ENCODE peak calls at places on chromosomes 16 and 17, in four cellular contexts. One of them, this sample, is unnamed.

GRCh38 chr17:48103379-48103715 is 2.1 kb upstream of the CBX1 start:
- DNase-seq in GM12878: no peak
- DNase-seq in K562: no peak
- DNase-seq in HepG2: no peak
- DNase-seq in this sample: no peak

GRCh38 chr17:36183001-36183810 is 6.8 kb upstream of the TBC1D3B start:
- DNase-seq in HepG2: peak; percentile 37
- DNase-seq in K562: peak; percentile 31
- DNase-seq in GM12878: no peak
- DNase-seq in this sample: peak; percentile 89

GRCh38 chr16:55539049-55539448 is 27.4 kb upstream of the CAPNS2 start:
- DNase-seq in HepG2: no peak
- DNase-seq in GM12878: no peak
- DNase-seq in K562: no peak
- DNase-seq in this sample: no peak

GRCh38 chr16:84198401-84198800 is 7.4 kb downstream of the ADAD2 start:
- DNase-seq in K562: no peak
- DNase-seq in GM12878: no peak
- DNase-seq in HepG2: no peak
- DNase-seq in this sample: no peak

GRCh38 chr16:35195173-35195863 is 1735.9 kb downstream of the TP53TG3F start:
- DNase-seq in GM12878: no peak
- DNase-seq in HepG2: no peak
- DNase-seq in K562: no peak
- DNase-seq in this sample: no peak

GRCh38 chr17:58913971-58914769 is 158.5 kb downstream of the PPM1E start:
- DNase-seq in K562: no peak
- DNase-seq in HepG2: no peak
- DNase-seq in GM12878: no peak
- DNase-seq in this sample: no peak

GRCh38 chr16:8660841-8661301 is 13.5 kb upstream of the ABAT start:
- DNase-seq in K562: peak; percentile 36
- DNase-seq in HepG2: peak; percentile 71
- DNase-seq in GM12878: no peak
- DNase-seq in this sample: peak; percentile 87

GRCh38 chr16:49779979-49780378 is 75.9 kb downstream of the ZNF423 start:
- DNase-seq in K562: no peak
- DNase-seq in HepG2: no peak
- DNase-seq in GM12878: no peak
- DNase-seq in this sample: no peak

GRCh38 chr17:76570457-76570856 is 15.2 kb downstream of the ST6GALNAC2 start:
- DNase-seq in K562: no peak
- DNase-seq in GM12878: no peak
- DNase-seq in HepG2: no peak
- DNase-seq in this sample: no peak

GRCh38 chr16:16004314-16004749 is 54.9 kb downstream of the ABCC1 start:
- DNase-seq in K562: no peak
- DNase-seq in HepG2: no peak
- DNase-seq in GM12878: no peak
- DNase-seq in this sample: no peak

GRCh38 chr17:41490620-41491019 is 910 bp upstream of the KRT36 start:
- DNase-seq in HepG2: no peak
- DNase-seq in K562: no peak
- DNase-seq in GM12878: no peak
- DNase-seq in this sample: no peak

GRCh38 chr16:85916141-85916890 is 17.4 kb downstream of the IRF8 start:
- DNase-seq in K562: no peak
- DNase-seq in HepG2: peak; percentile 62
- DNase-seq in GM12878: no peak
- DNase-seq in this sample: no peak

GRCh38 chr17:28267720-28268609 is 51.0 kb upstream of the TMEM97 start:
- DNase-seq in K562: peak; percentile 44
- DNase-seq in GM12878: no peak
- DNase-seq in HepG2: no peak
- DNase-seq in this sample: no peak

GRCh38 chr17:60392845-60393702 is 1.1 kb upstream of the USP32 start:
- DNase-seq in HepG2: peak; percentile 44
- DNase-seq in GM12878: peak; percentile 48
- DNase-seq in K562: no peak
- DNase-seq in this sample: no peak

GRCh38 chr17:74043976-74044375 is 159.5 kb upstream of the RPL38 start:
- DNase-seq in GM12878: no peak
- DNase-seq in HepG2: no peak
- DNase-seq in K562: no peak
- DNase-seq in this sample: no peak

GRCh38 chr17:43399839-43400328 is 1.1 kb downstream of the ARL4D start:
- DNase-seq in HepG2: no peak
- DNase-seq in K562: no peak
- DNase-seq in GM12878: no peak
- DNase-seq in this sample: no peak

GRCh38 chr16:4212934-4213296 is 29.0 kb downstream of the SRL start:
- DNase-seq in K562: no peak
- DNase-seq in GM12878: no peak
- DNase-seq in HepG2: peak; percentile 72
- DNase-seq in this sample: no peak

GRCh38 chr16:83878838-83879237 is 20.1 kb upstream of the MLYCD start:
- DNase-seq in K562: no peak
- DNase-seq in HepG2: peak; percentile 59
- DNase-seq in GM12878: no peak
- DNase-seq in this sample: no peak

DNA sequence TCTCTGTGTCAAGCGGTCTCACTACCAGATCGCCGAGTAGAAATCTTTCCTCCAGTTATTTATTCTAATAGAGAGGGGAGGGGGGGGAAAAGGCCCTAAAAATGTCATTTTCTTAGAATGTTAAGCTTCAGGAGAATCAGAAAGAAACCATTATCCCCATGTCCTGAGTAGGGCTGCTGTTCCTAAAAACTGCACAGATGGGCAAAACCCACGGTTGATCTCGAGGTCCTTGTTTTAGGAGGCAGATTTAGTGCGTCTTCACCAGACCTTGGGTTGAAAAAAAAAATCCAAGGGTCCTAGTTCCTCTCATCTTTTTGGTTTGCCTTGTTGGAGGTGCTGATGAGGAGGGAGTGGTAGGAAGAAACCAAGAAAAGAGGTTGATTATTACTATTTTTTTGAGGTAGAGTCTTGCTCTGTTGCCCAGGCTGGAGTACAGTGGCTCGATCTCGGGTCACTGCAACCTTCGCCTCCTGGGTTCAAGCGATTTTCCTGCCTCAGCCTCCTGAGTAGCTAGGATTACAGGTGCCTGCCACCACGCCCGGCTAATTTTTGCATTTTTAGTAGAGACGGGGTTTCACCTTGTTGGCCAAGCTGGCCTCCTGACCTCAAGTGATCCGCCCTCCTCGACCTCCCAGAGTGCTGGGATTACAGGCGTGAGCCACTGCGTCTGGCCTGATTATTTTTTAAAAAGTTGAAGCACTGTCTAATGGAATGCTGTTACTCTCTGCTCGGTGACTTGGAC is 1.4 kb downstream of the CBFB start:
- DNase-seq in K562: no peak
- DNase-seq in HepG2: no peak
- DNase-seq in GM12878: no peak
- DNase-seq in this sample: no peak
- H3K4me1 ChIP-seq in K562: peaks cover 29% of the 10 kb centered on the region
- H3K4me1 ChIP-seq in HepG2: peaks cover 76% of the 10 kb centered on the region
- H3K4me1 ChIP-seq in GM12878: peaks cover 8% of the 10 kb centered on the region
- H3K4me1 ChIP-seq in this sample: peaks cover 2% of the 10 kb centered on the region

DNA sequence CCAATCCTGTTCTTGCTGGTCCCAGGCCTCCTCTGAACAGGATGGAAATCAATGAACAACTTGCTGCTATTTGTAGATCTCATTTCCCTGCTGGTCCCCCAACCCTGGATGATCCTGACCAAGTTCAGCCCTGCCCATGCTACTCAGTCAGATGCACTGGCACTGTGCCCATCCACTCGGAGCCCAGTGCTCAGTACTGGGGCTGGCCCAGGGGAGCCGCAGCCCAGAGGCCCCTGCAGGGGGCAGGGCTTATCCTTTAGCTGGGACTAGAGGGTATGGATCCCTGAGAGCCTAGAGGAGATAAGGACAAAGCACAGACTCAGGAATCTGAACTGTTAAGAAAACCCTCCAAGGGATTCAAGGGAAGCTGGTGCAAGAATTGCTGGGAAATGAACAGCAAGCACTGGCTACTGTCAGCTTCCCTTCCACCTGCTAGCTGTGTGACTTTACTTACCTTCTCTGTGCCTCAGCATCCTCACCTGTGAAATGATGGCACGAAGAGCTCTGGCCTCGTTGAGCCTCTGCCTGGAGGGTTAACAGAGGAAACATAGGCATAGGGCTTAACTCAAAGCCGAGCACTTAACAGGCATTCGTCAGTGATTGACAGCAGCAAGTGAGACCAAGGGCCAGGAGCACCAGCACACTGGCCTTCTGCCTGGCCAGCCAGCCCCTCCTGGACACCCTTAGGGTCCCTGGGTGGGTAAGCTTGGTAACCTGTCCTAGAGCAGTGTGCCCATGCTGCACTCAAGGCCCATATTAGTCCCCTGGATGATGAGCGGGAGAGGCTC is 29.8 kb upstream of the C1QL1 start:
- DNase-seq in GM12878: no peak
- DNase-seq in K562: no peak
- DNase-seq in HepG2: no peak
- DNase-seq in this sample: no peak
- TF ChIP-seq POLR2AphosphoS5 in GM12878: no peak
- TF ChIP-seq POLR2AphosphoS5 in K562: no peak
- TF ChIP-seq POLR2AphosphoS5 in HepG2: no peak
- TF ChIP-seq POLR2AphosphoS5 in this sample: no peak

GRCh38 chr16:75389096-75389692 is 44.1 kb downstream of the CFDP1 start:
- DNase-seq in GM12878: no peak
- DNase-seq in HepG2: no peak
- DNase-seq in K562: no peak
- DNase-seq in this sample: no peak
- TF ChIP-seq ATF2 in GM12878: no peak
- TF ChIP-seq ATF2 in HepG2: no peak
- TF ChIP-seq ATF2 in K562: no peak
- TF ChIP-seq ATF2 in this sample: no peak

GRCh38 chr17:7237761-7238417 is 1.4 kb downstream of the PHF23 start:
- DNase-seq in K562: peak; percentile 56
- DNase-seq in GM12878: no peak
- DNase-seq in HepG2: peak; percentile 68
- DNase-seq in this sample: no peak
- H3K4me1 ChIP-seq in K562: peaks cover 37% of the 10 kb centered on the region
- H3K4me1 ChIP-seq in GM12878: peaks cover 25% of the 10 kb centered on the region
- H3K4me1 ChIP-seq in HepG2: peaks cover 47% of the 10 kb centered on the region
- H3K4me1 ChIP-seq in this sample: peaks cover 5% of the 10 kb centered on the region

DNA sequence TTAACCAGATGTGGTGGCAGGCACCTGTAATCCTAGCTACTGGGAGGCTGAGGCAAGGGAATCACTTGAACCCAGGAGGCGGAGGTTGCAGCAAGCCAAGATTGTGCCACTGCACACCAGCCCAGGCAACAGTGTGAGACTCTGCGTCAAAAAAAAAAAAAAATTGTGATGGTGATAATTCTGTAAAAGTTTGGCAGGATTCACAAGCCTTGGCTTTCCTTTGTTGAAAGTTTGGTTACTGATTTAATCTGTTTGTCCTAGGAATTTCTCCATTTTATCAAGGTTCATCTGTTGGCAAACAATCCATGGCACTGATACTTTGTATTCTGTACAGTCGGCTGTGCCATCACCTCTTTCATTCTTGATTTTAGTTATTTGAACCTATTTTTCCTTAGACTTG is 15.9 kb downstream of the EIF4A3 start:
- DNase-seq in K562: no peak
- DNase-seq in HepG2: peak; percentile 59
- DNase-seq in GM12878: no peak
- DNase-seq in this sample: no peak
- TF ChIP-seq POLR2AphosphoS5 in K562: no peak
- TF ChIP-seq POLR2AphosphoS5 in HepG2: no peak
- TF ChIP-seq POLR2AphosphoS5 in GM12878: no peak
- TF ChIP-seq POLR2AphosphoS5 in this sample: no peak